ENCODE peak calls at places on chromosomes 1 and 21, in nine cellular contexts. G, C, J, Q, U, B, T, F and E are unnamed samples.

GRCh38 chr21:40208960-40209359 is 341.7 kb downstream of the PCP4 start:
- DNase-seq in U (no peak), T (no peak), C (no peak), F (no peak), G (no peak), Q (no peak), B (no peak), J (no peak), E (no peak)

GRCh38 chr1:151193304-151193703 is 3.3 kb upstream of the VPS72 start:
- DNase-seq in T (no peak), J (no peak), U (no peak), Q (no peak), B (no peak), F (no peak), C (no peak), G (no peak), E (no peak)

GRCh38 chr1:21534674-21535378 is 25.6 kb downstream of the ALPL start:
- DNase-seq in U (no peak), F (no peak), C (no peak), B (no peak), Q (peak), J (no peak), G (no peak), T (no peak), E (no peak)

GRCh38 chr21:43600642-43601397 is 58.5 kb downstream of the HSF2BP start:
- DNase-seq in Q (peak), F (no peak), G (no peak), T (no peak), B (peak), C (peak), J (no peak), U (no peak), E (no peak)

GRCh38 chr21:38179504-38179900 is 77.3 kb upstream of the KCNJ15 start:
- DNase-seq in U (no peak), C (no peak), J (no peak), Q (no peak), T (no peak), G (no peak), B (peak), F (no peak), E (no peak)

GRCh38 chr21:15788847-15789548 is 59.2 kb downstream of the USP25 start:
- DNase-seq in U (no peak), G (no peak), B (peak), J (no peak), T (no peak), F (no peak), C (peak), Q (peak), E (no peak)

GRCh38 chr1:90414201-90414600 is 302.9 kb downstream of the BARHL2 start:
- DNase-seq in Q (no peak), G (no peak), T (peak), F (no peak), U (no peak), C (no peak), B (no peak), J (no peak), E (peak)

GRCh38 chr1:244163131-244163530 is 112.0 kb downstream of the ZBTB18 start:
- DNase-seq in U (no peak), F (no peak), B (peak), T (no peak), C (no peak), J (no peak), G (no peak), Q (no peak), E (no peak)

GRCh38 chr1:7019510-7019909 is 234.3 kb downstream of the CAMTA1 start:
- DNase-seq in F (no peak), U (no peak), J (no peak), G (no peak), C (no peak), T (no peak), Q (no peak), B (no peak), E (no peak)